ENCODE peak calls at places on chromosomes 1 and 21, in nine cellular contexts. D is NCI-H1105 treated with DMSO at 0.1 percent for 48 hours, K is LoVo, B is foreskin keratinocyte, A is C1 segment of cervical spinal cord, J is mesothelial cell of epicardium, T is left colon, N is posterior cingulate gyrus, U is Caco-2. M is an unnamed sample.

GRCh38 chr21:32756096-32756495 is 15.5 kb downstream of the PAXBP1 start:
- DNase-seq in B (no peak), U (no peak), J (no peak), T (no peak), N (no peak), A (no peak), D (no peak), K (no peak), M (no peak)

GRCh38 chr1:24193046-24193445 is 6.0 kb upstream of the IFNLR1 start:
- DNase-seq in B (peak; percentile 36), N (no peak), A (no peak), K (no peak), D (no peak), U (no peak), T (no peak), J (no peak), M (no peak)

GRCh38 chr1:113951719-113952118 is 22.6 kb downstream of the HIPK1 start:
- DNase-seq in U (no peak), J (no peak), N (no peak), K (no peak), T (no peak), B (no peak), D (no peak), A (no peak), M (no peak)

GRCh38 chr1:225461533-225462428 is 33.9 kb upstream of the LBR start:
- DNase-seq in A (no peak), B (no peak), K (no peak), T (no peak), D (no peak), J (no peak), U (no peak), N (no peak), M (no peak)

GRCh38 chr1:228993106-228993505 is 257.8 kb downstream of the RHOU start:
- DNase-seq in K (no peak), B (no peak), J (no peak), T (no peak), N (no peak), D (no peak), A (no peak), U (no peak), M (no peak)

GRCh38 chr1:31783846-31784245 is 19.7 kb upstream of the ADGRB2 start:
- DNase-seq in T (no peak), A (no peak), K (no peak), U (peak; percentile 7), N (no peak), D (no peak), B (no peak), J (no peak), M (no peak)

GRCh38 chr21:44347911-44348451 is 5.4 kb upstream of the TRPM2 start:
- DNase-seq in T (no peak), N (no peak), A (no peak), U (no peak), B (no peak), D (peak; percentile 83), K (no peak), J (no peak), M (no peak)

GRCh38 chr1:89556716-89557442 is 32.2 kb downstream of the LRRC8B start:
- DNase-seq in B (no peak), U (no peak), T (no peak), K (no peak), D (no peak), A (no peak), J (no peak), N (no peak), M (no peak)

GRCh38 chr1:31166462-31166861 is 73.2 kb downstream of the NKAIN1 start:
- DNase-seq in U (no peak), A (no peak), B (no peak), K (no peak), N (no peak), T (no peak), D (no peak), J (no peak), M (no peak)

GRCh38 chr1:151946366-151946764 is 37.1 kb upstream of the THEM4 start:
- DNase-seq in K (peak; percentile 56), A (no peak), T (no peak), B (peak; percentile 98), D (no peak), U (no peak), J (no peak), N (no peak), M (no peak)

GRCh38 chr1:56644064-56644940 is 812 bp upstream of the PRKAA2 start:
- DNase-seq in T (peak; percentile 25), D (peak; percentile 27), K (peak; percentile 13), J (no peak), B (no peak), U (peak; percentile 36), A (no peak), N (peak; percentile 11), M (no peak)

GRCh38 chr1:65292861-65293593 is 16.3 kb upstream of the DNAJC6 start:
- DNase-seq in A (no peak), D (no peak), T (no peak), B (peak; percentile 59), N (no peak), K (no peak), J (no peak), U (no peak), M (no peak)

GRCh38 chr1:58515794-58516401 is 30.6 kb downstream of the OMA1 start:
- DNase-seq in T (peak; percentile 22), B (peak; percentile 42), N (no peak), A (no peak), U (no peak), D (peak; percentile 59), J (no peak), K (peak; percentile 67), M (peak; percentile 15)

GRCh38 chr1:42380617-42381423 is at the start of gene RIMKLA:
- DNase-seq in B (no peak), K (peak; percentile 77), N (peak; percentile 80), J (peak; percentile 35), A (peak; percentile 7), T (peak; percentile 65), D (peak; percentile 85), U (peak; percentile 40), M (peak; percentile 52)

GRCh38 chr1:50894340-50894739 is 65.7 kb downstream of the FAF1 start:
- DNase-seq in J (no peak), N (no peak), A (no peak), U (no peak), D (no peak), B (no peak), T (no peak), K (no peak), M (no peak)

GRCh38 chr1:114485286-114485685 is 25.7 kb downstream of the TRIM33 start:
- DNase-seq in K (no peak), J (no peak), T (no peak), U (no peak), D (no peak), A (no peak), B (no peak), N (no peak), M (no peak)

GRCh38 chr1:101115112-101115511 is 89.5 kb upstream of the DPH5 start:
- DNase-seq in N (no peak), K (no peak), T (no peak), J (no peak), D (no peak), U (no peak), B (no peak), A (no peak), M (no peak)

GRCh38 chr1:65083263-65083896 is 64.6 kb upstream of the AK4 start:
- DNase-seq in N (no peak), K (no peak), D (no peak), B (no peak), J (no peak), A (no peak), T (no peak), U (no peak), M (no peak)

GRCh38 chr1:48803474-48803873 is 26.8 kb upstream of the BEND5 start:
- DNase-seq in U (no peak), K (no peak), T (no peak), J (no peak), A (no peak), D (no peak), B (no peak), N (no peak), M (no peak)

GRCh38 chr1:215487466-215487865 is 79.6 kb upstream of the KCTD3 start:
- DNase-seq in U (no peak), A (no peak), N (no peak), D (no peak), K (no peak), B (no peak), T (no peak), J (no peak), M (no peak)

GRCh38 chr1:234961468-234962339 is 166.9 kb downstream of the TOMM20 start:
- DNase-seq in U (no peak), K (peak; percentile 50), N (no peak), T (peak; percentile 46), A (no peak), B (no peak), J (no peak), D (no peak), M (no peak)

GRCh38 chr1:168260393-168260792 is 20.3 kb upstream of the TBX19 start:
- DNase-seq in U (no peak), B (no peak), J (no peak), N (no peak), D (peak; percentile 88), K (no peak), A (no peak), T (no peak), M (no peak)

GRCh38 chr21:46120301-46121285 is 22.7 kb downstream of the COL6A2 start:
- DNase-seq in D (no peak), K (no peak), J (peak; percentile 17), N (peak; percentile 2), A (no peak), B (no peak), T (peak; percentile 2), U (peak; percentile 30), M (peak; percentile 6)

GRCh38 chr1:240455228-240455821 is 156.6 kb downstream of the GREM2 start:
- DNase-seq in N (no peak), T (no peak), D (no peak), B (no peak), U (no peak), K (no peak), A (no peak), J (no peak), M (no peak)

GRCh38 chr1:21932127-21932526 is 5.0 kb downstream of the HSPG2 start:
- DNase-seq in K (no peak), B (no peak), J (no peak), U (no peak), T (no peak), N (no peak), D (no peak), A (no peak), M (no peak)

GRCh38 chr1:15469836-15470495 is 5.9 kb upstream of the CELA2B start:
- DNase-seq in D (no peak), A (peak; percentile 11), K (no peak), U (no peak), N (peak; percentile 8), T (no peak), B (no peak), J (no peak), M (no peak)

GRCh38 chr1:244496186-244496585 is 35.1 kb downstream of the CATSPERE start:
- DNase-seq in N (no peak), K (no peak), B (peak; percentile 41), A (no peak), D (no peak), J (no peak), U (no peak), T (no peak), M (no peak)

GRCh38 chr1:61318319-61319125 is 236.2 kb downstream of the NFIA start:
- DNase-seq in K (no peak), N (no peak), D (no peak), A (no peak), J (no peak), T (no peak), B (peak; percentile 87), U (no peak), M (no peak)

GRCh38 chr1:70382682-70383081 is 28.2 kb upstream of the ANKRD13C start:
- DNase-seq in N (no peak), U (no peak), K (no peak), D (no peak), T (no peak), A (no peak), J (no peak), B (no peak), M (no peak)

GRCh38 chr1:242398351-242398750 is 126.1 kb downstream of the PLD5 start:
- DNase-seq in A (no peak), N (no peak), U (no peak), T (no peak), B (no peak), D (no peak), K (no peak), J (no peak), M (no peak)

GRCh38 chr1:89195476-89195875 is 3.3 kb downstream of the GBP4 start:
- DNase-seq in J (no peak), A (no peak), U (no peak), B (no peak), N (no peak), T (no peak), D (no peak), K (no peak), M (no peak)

M was measured in progenitor cell of endocrine pancreas.